ENCODE peak calls at places on chromosomes 4 and X, in five cellular contexts. L is A673, W is astrocyte, J is K562, N is endothelial cell of umbilical vein. V is an unnamed sample.

GRCh38 chrX:110561036-110561435 is 202.4 kb downstream of the RTL9 start:
- DNase-seq in J (no peak), W (peak; percentile 11), N (no peak), L (peak; percentile 29), V (no peak)

GRCh38 chr4:768995-769394 is 56.9 kb downstream of the CPLX1 start:
- DNase-seq in W (no peak), L (no peak), N (no peak), J (no peak), V (no peak)

GRCh38 chr4:120544838-120545237 is 377.7 kb downstream of the PRDM5 start:
- DNase-seq in L (peak; percentile 0), J (no peak), N (no peak), W (no peak), V (no peak)

GRCh38 chrX:2397648-2398340 is 103.0 kb downstream of the DHRSX start:
- DNase-seq in L (no peak), J (no peak), W (peak; percentile 64), N (no peak), V (no peak)

GRCh38 chr4:123640271-123640670 is 243.7 kb downstream of the SPRY1 start:
- DNase-seq in J (no peak), W (peak; percentile 69), L (no peak), N (peak; percentile 14), V (peak; percentile 17)

GRCh38 chr4:71268156-71268555 is 70.7 kb upstream of the SLC4A4 start:
- DNase-seq in W (peak; percentile 43), N (no peak), J (no peak), L (no peak), V (no peak)

GRCh38 chrX:16125520-16126149 is 2.3 kb downstream of the GRPR start:
- DNase-seq in J (no peak), N (no peak), L (no peak), W (no peak), V (no peak)

GRCh38 chrX:119755981-119756533 is 2.3 kb upstream of the SOWAHD start:
- DNase-seq in W (no peak), L (no peak), N (no peak), J (no peak), V (no peak)

GRCh38 chrX:68438575-68438974 is 5.3 kb upstream of the OPHN1 start:
- DNase-seq in W (no peak), L (no peak), J (peak; percentile 55), N (no peak), V (no peak)

GRCh38 chr4:51851090-51851936 is 8.4 kb downstream of the DCUN1D4 start:
- DNase-seq in N (no peak), L (no peak), W (no peak), J (peak; percentile 43), V (no peak)

GRCh38 chrX:153396320-153397195 is 4.6 kb downstream of the PNMA6E start:
- DNase-seq in L (no peak), W (no peak), J (no peak), N (no peak), V (no peak)

GRCh38 chrX:153397256-153397960 is 3.7 kb downstream of the PNMA6E start:
- DNase-seq in J (no peak), W (no peak), N (no peak), L (no peak), V (no peak)

GRCh38 chrX:153400146-153401132 is 711 bp downstream of the PNMA6E start:
- DNase-seq in W (no peak), L (peak; percentile 62), J (peak; percentile 85), N (peak; percentile 7), V (no peak)

GRCh38 chrX:153395613-153396319 is 5.4 kb downstream of the PNMA6E start:
- DNase-seq in J (no peak), N (no peak), L (no peak), W (no peak), V (no peak)

GRCh38 chrX:153398275-153398960 is 2.7 kb downstream of the PNMA6E start:
- DNase-seq in W (no peak), L (no peak), N (no peak), J (no peak), V (no peak)
- H3K4me1 ChIP-seq in W (no peaks in the 10 kb centered on the region), L (no peaks in the 10 kb centered on the region), N (no peaks in the 10 kb centered on the region), J (peaks cover 22% of the 10 kb centered on the region), V (no peaks in the 10 kb centered on the region)

GRCh38 chr4:183444953-183445543 is 612 bp downstream of the CDKN2AIP start:
- DNase-seq in N (no peak), W (no peak), L (peak; percentile 34), J (peak; percentile 51), V (no peak)
- TF ChIP-seq EZH2 in N (no peak), W (no peak), L (no peak), J (no peak), V (no peak)

GRCh38 chr4:8540072-8540471 is 40.1 kb upstream of the GPR78 start:
- DNase-seq in W (no peak), L (no peak), N (no peak), J (no peak), V (no peak)
- H3K4me1 ChIP-seq in W (peaks cover 14% of the 10 kb centered on the region), L (no peaks in the 10 kb centered on the region), N (no peaks in the 10 kb centered on the region), J (peaks cover 6% of the 10 kb centered on the region), V (peaks cover 18% of the 10 kb centered on the region)

DNA sequence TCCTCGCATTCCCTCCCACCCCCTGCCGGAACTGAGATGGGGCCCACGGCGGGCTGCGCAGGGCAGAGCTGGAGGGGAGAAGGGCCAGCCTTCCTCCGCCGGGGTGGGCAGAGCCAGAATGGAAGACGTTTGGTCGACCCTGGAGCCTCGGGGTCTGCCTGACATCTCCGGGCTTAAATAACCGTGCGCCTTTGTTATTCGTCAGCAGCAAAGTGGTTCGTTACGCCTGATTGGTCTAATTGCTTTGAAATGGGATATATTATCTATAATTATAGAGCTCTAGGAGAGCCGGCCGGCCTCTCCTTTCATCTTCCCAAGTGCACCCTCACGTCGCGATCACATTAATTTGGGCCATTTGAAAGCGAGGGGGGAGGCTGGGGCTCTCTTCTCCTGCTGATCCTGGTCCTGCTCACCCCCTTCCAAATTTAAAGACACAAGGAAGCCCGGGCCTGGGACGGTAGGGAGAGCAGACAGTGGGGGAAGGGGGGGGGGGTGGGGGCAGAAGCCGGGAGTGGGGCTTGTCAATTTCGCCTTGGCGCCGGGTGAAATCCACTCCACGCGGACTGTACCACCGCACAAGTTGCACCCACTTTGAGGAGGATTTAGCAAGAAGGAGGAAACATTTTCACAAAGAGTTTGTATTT is 4.7 kb upstream of the MSX1 start:
- DNase-seq in J (no peak), L (no peak), N (no peak), W (no peak), V (no peak)
- TF ChIP-seq EZH2 in J (no peak), L (no peak), N (peak; percentile 2), W (peak; percentile 25), V (peak; percentile 87)

GRCh38 chr4:150236626-150237025 is 158.4 kb downstream of the DCLK2 start:
- DNase-seq in L (no peak), W (peak; percentile 67), N (peak; percentile 59), J (no peak), V (no peak)

GRCh38 chr4:150235795-150236385 is 157.6 kb downstream of the DCLK2 start:
- DNase-seq in L (peak; percentile 36), J (no peak), W (peak; percentile 67), N (no peak), V (no peak)

GRCh38 chr4:150235317-150235716 is 157.1 kb downstream of the DCLK2 start:
- DNase-seq in L (no peak), N (no peak), W (no peak), J (no peak), V (no peak)

GRCh38 chr4:150238591-150238990 is 160.3 kb downstream of the DCLK2 start:
- DNase-seq in W (no peak), N (no peak), J (no peak), L (no peak), V (no peak)

DNA sequence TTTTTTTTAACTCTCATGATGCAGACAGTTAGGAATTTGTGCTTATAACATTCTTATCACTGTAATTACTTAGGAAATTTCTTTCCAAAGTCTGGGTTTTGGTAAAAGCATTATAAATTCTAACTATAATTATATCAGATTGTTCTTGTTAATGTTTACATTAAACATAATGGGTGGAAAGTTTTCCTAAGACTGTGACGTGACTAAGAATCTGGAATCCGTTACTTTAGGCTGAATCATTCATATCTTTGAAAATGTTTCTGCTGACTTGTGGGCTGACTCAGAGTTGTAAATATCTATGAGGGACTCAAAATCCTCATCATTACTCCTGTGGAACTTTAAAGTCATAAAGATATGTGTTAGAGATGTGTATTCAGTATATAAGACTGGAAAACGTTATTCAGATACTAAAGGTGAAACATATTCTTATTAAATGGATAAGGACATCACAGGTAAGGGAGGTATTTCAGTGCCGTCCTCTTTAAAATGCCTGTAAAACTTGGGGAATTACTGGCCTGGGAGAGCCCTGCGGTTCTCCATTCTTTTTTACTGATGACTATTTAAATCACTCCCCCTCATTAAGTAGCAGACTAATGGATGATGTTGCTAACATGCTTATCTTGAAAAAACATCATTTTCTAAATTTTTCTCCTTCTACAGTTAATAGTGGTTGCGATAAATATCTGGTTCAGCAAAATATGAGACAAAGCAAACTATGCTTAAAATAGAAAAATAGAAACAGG is 159.0 kb downstream of the DCLK2 start:
- DNase-seq in N (peak; percentile 94), J (no peak), W (peak; percentile 98), L (peak; percentile 51), V (no peak)
- H3K4me1 ChIP-seq in N (peaks cover 32% of the 10 kb centered on the region), J (no peaks in the 10 kb centered on the region), W (peaks cover 48% of the 10 kb centered on the region), L (peaks cover 18% of the 10 kb centered on the region), V (peaks cover 19% of the 10 kb centered on the region)

V was measured in keratinocyte.